ENCODE peak calls at places on chromosomes 3 and 15, in ten cellular contexts. One of them, this sample, is unnamed.

GRCh38 chr15:52780172-52780980 is 9.8 kb downstream of the ONECUT1 start:
- DNase-seq in stomach: peak
- DNase-seq in sigmoid colon: no peak
- DNase-seq in K562: peak
- DNase-seq in prostate gland: peak
- DNase-seq in GM12892: no peak
- DNase-seq in GM12878: peak
- DNase-seq in breast epithelium: no peak
- DNase-seq in spleen: peak
- DNase-seq in HCT116: peak
- DNase-seq in this sample: no peak

GRCh38 chr3:72761410-72761809 is 86.8 kb downstream of the SHQ1 start:
- DNase-seq in spleen: no peak
- DNase-seq in breast epithelium: no peak
- DNase-seq in HCT116: no peak
- DNase-seq in sigmoid colon: no peak
- DNase-seq in stomach: no peak
- DNase-seq in K562: no peak
- DNase-seq in prostate gland: no peak
- DNase-seq in GM12878: no peak
- DNase-seq in GM12892: no peak
- DNase-seq in this sample: no peak

GRCh38 chr15:100772478-100773378 is 106.9 kb upstream of the ALDH1A3 start:
- DNase-seq in GM12878: no peak
- DNase-seq in stomach: no peak
- DNase-seq in K562: no peak
- DNase-seq in breast epithelium: no peak
- DNase-seq in GM12892: no peak
- DNase-seq in prostate gland: no peak
- DNase-seq in HCT116: no peak
- DNase-seq in sigmoid colon: no peak
- DNase-seq in spleen: no peak
- DNase-seq in this sample: no peak

GRCh38 chr15:90757461-90757860 is 40.3 kb downstream of the BLM start:
- DNase-seq in prostate gland: no peak
- DNase-seq in spleen: no peak
- DNase-seq in HCT116: no peak
- DNase-seq in K562: no peak
- DNase-seq in GM12892: no peak
- DNase-seq in GM12878: no peak
- DNase-seq in breast epithelium: no peak
- DNase-seq in stomach: no peak
- DNase-seq in sigmoid colon: no peak
- DNase-seq in this sample: no peak

GRCh38 chr3:118637866-118638265 is 396.8 kb downstream of the IGSF11 start:
- DNase-seq in spleen: no peak
- DNase-seq in K562: no peak
- DNase-seq in breast epithelium: no peak
- DNase-seq in GM12878: no peak
- DNase-seq in GM12892: no peak
- DNase-seq in sigmoid colon: no peak
- DNase-seq in stomach: no peak
- DNase-seq in prostate gland: no peak
- DNase-seq in HCT116: no peak
- DNase-seq in this sample: no peak

GRCh38 chr3:15164356-15164755 is 41.7 kb upstream of the CAPN7 start:
- DNase-seq in K562: no peak
- DNase-seq in breast epithelium: no peak
- DNase-seq in stomach: no peak
- DNase-seq in GM12878: no peak
- DNase-seq in spleen: no peak
- DNase-seq in sigmoid colon: no peak
- DNase-seq in HCT116: no peak
- DNase-seq in prostate gland: no peak
- DNase-seq in GM12892: no peak
- DNase-seq in this sample: no peak

GRCh38 chr3:45064512-45065372 is 38.6 kb downstream of the CLEC3B start:
- DNase-seq in GM12892: no peak
- DNase-seq in prostate gland: no peak
- DNase-seq in breast epithelium: no peak
- DNase-seq in K562: peak
- DNase-seq in sigmoid colon: no peak
- DNase-seq in GM12878: no peak
- DNase-seq in HCT116: peak
- DNase-seq in spleen: no peak
- DNase-seq in stomach: no peak
- DNase-seq in this sample: no peak

GRCh38 chr3:186940965-186941364 is 10.6 kb downstream of the ST6GAL1 start:
- DNase-seq in sigmoid colon: no peak
- DNase-seq in breast epithelium: no peak
- DNase-seq in prostate gland: peak
- DNase-seq in GM12878: no peak
- DNase-seq in stomach: no peak
- DNase-seq in GM12892: no peak
- DNase-seq in HCT116: no peak
- DNase-seq in spleen: no peak
- DNase-seq in K562: no peak
- DNase-seq in this sample: no peak

GRCh38 chr3:73490453-73491311 is 134.1 kb downstream of the PDZRN3 start:
- DNase-seq in GM12892: no peak
- DNase-seq in breast epithelium: no peak
- DNase-seq in HCT116: no peak
- DNase-seq in GM12878: no peak
- DNase-seq in spleen: peak
- DNase-seq in sigmoid colon: no peak
- DNase-seq in stomach: peak
- DNase-seq in prostate gland: no peak
- DNase-seq in K562: no peak
- DNase-seq in this sample: no peak

GRCh38 chr3:141578197-141578596 is 91.4 kb downstream of the RASA2 start:
- DNase-seq in prostate gland: no peak
- DNase-seq in breast epithelium: no peak
- DNase-seq in K562: no peak
- DNase-seq in HCT116: no peak
- DNase-seq in spleen: no peak
- DNase-seq in sigmoid colon: no peak
- DNase-seq in GM12878: no peak
- DNase-seq in stomach: no peak
- DNase-seq in GM12892: no peak
- DNase-seq in this sample: no peak

GRCh38 chr3:102060814-102061213 is 211.5 kb downstream of the NFKBIZ start:
- DNase-seq in HCT116: no peak
- DNase-seq in breast epithelium: no peak
- DNase-seq in sigmoid colon: no peak
- DNase-seq in prostate gland: no peak
- DNase-seq in K562: no peak
- DNase-seq in GM12892: no peak
- DNase-seq in spleen: no peak
- DNase-seq in GM12878: peak
- DNase-seq in stomach: no peak
- DNase-seq in this sample: no peak

GRCh38 chr15:62362608-62363007 is 197.5 kb upstream of the C2CD4B start:
- DNase-seq in breast epithelium: no peak
- DNase-seq in K562: no peak
- DNase-seq in GM12878: no peak
- DNase-seq in HCT116: no peak
- DNase-seq in spleen: no peak
- DNase-seq in GM12892: no peak
- DNase-seq in stomach: no peak
- DNase-seq in sigmoid colon: no peak
- DNase-seq in prostate gland: no peak
- DNase-seq in this sample: no peak

GRCh38 chr3:10956991-10957390 is 35.6 kb upstream of the SLC6A1 start:
- DNase-seq in spleen: no peak
- DNase-seq in breast epithelium: no peak
- DNase-seq in K562: no peak
- DNase-seq in sigmoid colon: no peak
- DNase-seq in HCT116: no peak
- DNase-seq in prostate gland: no peak
- DNase-seq in GM12878: no peak
- DNase-seq in GM12892: no peak
- DNase-seq in stomach: no peak
- DNase-seq in this sample: no peak

GRCh38 chr3:126550488-126551051 is 8.2 kb downstream of the C3orf22 start:
- DNase-seq in HCT116: no peak
- DNase-seq in K562: no peak
- DNase-seq in prostate gland: no peak
- DNase-seq in breast epithelium: no peak
- DNase-seq in spleen: peak
- DNase-seq in stomach: peak
- DNase-seq in sigmoid colon: peak
- DNase-seq in GM12878: no peak
- DNase-seq in GM12892: no peak
- DNase-seq in this sample: peak

GRCh38 chr15:77021803-77022381 is 27.0 kb downstream of the PSTPIP1 start:
- DNase-seq in stomach: no peak
- DNase-seq in HCT116: no peak
- DNase-seq in breast epithelium: no peak
- DNase-seq in sigmoid colon: no peak
- DNase-seq in GM12878: no peak
- DNase-seq in spleen: peak
- DNase-seq in K562: no peak
- DNase-seq in GM12892: peak
- DNase-seq in prostate gland: no peak
- DNase-seq in this sample: no peak

GRCh38 chr15:30872341-30872748 is 31.4 kb upstream of the FAN1 start:
- DNase-seq in prostate gland: no peak
- DNase-seq in spleen: no peak
- DNase-seq in GM12878: no peak
- DNase-seq in stomach: no peak
- DNase-seq in GM12892: no peak
- DNase-seq in HCT116: no peak
- DNase-seq in sigmoid colon: no peak
- DNase-seq in K562: no peak
- DNase-seq in breast epithelium: no peak
- DNase-seq in this sample: no peak

DNA sequence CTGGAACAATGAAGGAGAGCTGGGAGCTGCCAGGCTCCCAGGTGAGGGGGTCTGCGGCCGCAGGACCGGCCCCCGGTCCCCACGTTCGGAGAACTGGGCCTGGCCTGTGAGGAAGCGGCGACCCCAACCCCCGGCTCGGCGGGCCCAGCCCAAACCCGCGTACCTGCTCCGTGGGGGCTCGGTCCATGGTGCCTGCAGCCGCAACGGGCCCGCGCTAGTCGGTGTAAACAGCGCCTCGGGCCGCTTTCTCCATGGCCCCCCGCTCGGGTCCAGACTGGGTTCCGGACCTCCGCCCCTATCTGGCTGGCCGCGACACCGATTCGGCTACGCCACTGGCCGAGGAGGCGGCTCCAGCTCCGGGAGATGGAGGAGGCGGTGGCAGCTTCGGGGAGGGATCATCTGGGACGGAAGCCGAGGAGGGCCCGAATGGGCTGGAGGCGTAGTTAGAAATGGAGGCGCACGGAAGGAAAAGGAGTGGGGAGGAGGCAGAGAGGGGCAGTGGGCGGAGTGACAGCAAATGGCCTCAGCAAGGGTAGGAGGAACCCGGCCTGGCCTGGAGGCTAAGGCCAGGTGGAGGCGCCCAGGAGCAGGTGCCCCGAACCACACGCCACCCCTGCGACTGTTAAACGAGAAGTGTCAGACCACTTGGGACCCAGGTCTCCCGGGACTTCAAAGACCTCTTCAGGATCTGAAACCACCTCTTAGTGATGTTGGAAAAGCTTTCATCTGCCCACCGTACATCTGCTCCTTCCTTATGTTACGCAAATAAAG is at the start of gene SECISBP2L:
- DNase-seq in sigmoid colon: peak
- DNase-seq in K562: peak
- DNase-seq in breast epithelium: peak
- DNase-seq in prostate gland: peak
- DNase-seq in HCT116: peak
- DNase-seq in spleen: peak
- DNase-seq in GM12892: peak
- DNase-seq in stomach: peak
- DNase-seq in GM12878: peak
- DNase-seq in this sample: peak
- TF ChIP-seq POLR2A in sigmoid colon: peak
- TF ChIP-seq POLR2A in K562: peak
- TF ChIP-seq POLR2A in breast epithelium: peak
- TF ChIP-seq POLR2A in prostate gland: peak
- TF ChIP-seq POLR2A in HCT116: peak
- TF ChIP-seq POLR2A in spleen: no peak
- TF ChIP-seq POLR2A in GM12892: peak
- TF ChIP-seq POLR2A in stomach: peak
- TF ChIP-seq POLR2A in GM12878: peak
- TF ChIP-seq POLR2A in this sample: peak

GRCh38 chr15:70792171-70792573 is 28.8 kb upstream of the UACA start:
- DNase-seq in spleen: no peak
- DNase-seq in HCT116: peak
- DNase-seq in GM12878: no peak
- DNase-seq in sigmoid colon: no peak
- DNase-seq in K562: no peak
- DNase-seq in GM12892: no peak
- DNase-seq in breast epithelium: no peak
- DNase-seq in prostate gland: no peak
- DNase-seq in stomach: no peak
- DNase-seq in this sample: no peak
- TF ChIP-seq POLR2AphosphoS5 in spleen: no peak
- TF ChIP-seq POLR2AphosphoS5 in HCT116: no peak
- TF ChIP-seq POLR2AphosphoS5 in GM12878: no peak
- TF ChIP-seq POLR2AphosphoS5 in sigmoid colon: no peak
- TF ChIP-seq POLR2AphosphoS5 in K562: no peak
- TF ChIP-seq POLR2AphosphoS5 in GM12892: no peak
- TF ChIP-seq POLR2AphosphoS5 in breast epithelium: no peak
- TF ChIP-seq POLR2AphosphoS5 in prostate gland: no peak
- TF ChIP-seq POLR2AphosphoS5 in stomach: no peak
- TF ChIP-seq POLR2AphosphoS5 in this sample: no peak

DNA sequence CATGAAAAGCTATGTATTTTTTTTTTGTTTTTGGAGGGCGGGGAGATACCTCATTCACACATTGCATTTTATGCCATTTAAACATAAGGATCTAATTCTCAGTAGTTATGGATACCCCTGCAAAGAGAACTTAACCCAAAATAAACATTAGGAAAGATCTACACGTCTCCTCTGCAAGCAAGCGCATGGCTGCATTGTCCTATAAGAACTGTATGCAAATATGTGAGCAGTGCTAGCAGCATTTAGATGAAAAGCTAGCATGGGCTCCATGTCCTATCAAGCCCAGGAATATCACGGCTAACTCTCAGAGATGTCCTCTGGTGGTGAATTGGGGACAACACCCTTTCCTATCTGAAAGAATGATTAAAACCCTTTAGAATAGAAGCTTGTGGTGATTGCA is 292.8 kb downstream of the MEX3B start:
- DNase-seq in sigmoid colon: no peak
- DNase-seq in spleen: no peak
- DNase-seq in GM12892: no peak
- DNase-seq in K562: no peak
- DNase-seq in HCT116: peak
- DNase-seq in breast epithelium: no peak
- DNase-seq in GM12878: no peak
- DNase-seq in stomach: no peak
- DNase-seq in prostate gland: no peak
- DNase-seq in this sample: no peak
- TF ChIP-seq POLR2A in sigmoid colon: no peak
- TF ChIP-seq POLR2A in spleen: no peak
- TF ChIP-seq POLR2A in GM12892: no peak
- TF ChIP-seq POLR2A in K562: no peak
- TF ChIP-seq POLR2A in HCT116: no peak
- TF ChIP-seq POLR2A in breast epithelium: no peak
- TF ChIP-seq POLR2A in GM12878: no peak
- TF ChIP-seq POLR2A in stomach: no peak
- TF ChIP-seq POLR2A in prostate gland: no peak
- TF ChIP-seq POLR2A in this sample: no peak

GRCh38 chr3:53269888-53270880 is 14.4 kb upstream of the TKT start:
- DNase-seq in stomach: peak
- DNase-seq in GM12892: no peak
- DNase-seq in K562: peak
- DNase-seq in breast epithelium: peak
- DNase-seq in prostate gland: peak
- DNase-seq in HCT116: peak
- DNase-seq in sigmoid colon: peak
- DNase-seq in GM12878: peak
- DNase-seq in spleen: peak
- DNase-seq in this sample: peak
- TF ChIP-seq POLR2AphosphoS5 in stomach: peak
- TF ChIP-seq POLR2AphosphoS5 in GM12892: no peak
- TF ChIP-seq POLR2AphosphoS5 in K562: peak
- TF ChIP-seq POLR2AphosphoS5 in breast epithelium: peak
- TF ChIP-seq POLR2AphosphoS5 in prostate gland: peak
- TF ChIP-seq POLR2AphosphoS5 in HCT116: peak
- TF ChIP-seq POLR2AphosphoS5 in sigmoid colon: peak
- TF ChIP-seq POLR2AphosphoS5 in GM12878: no peak
- TF ChIP-seq POLR2AphosphoS5 in spleen: peak
- TF ChIP-seq POLR2AphosphoS5 in this sample: peak